ENCODE peak calls at places on chromosomes 12 and 14, in nine cellular contexts. One of them, this sample, is unnamed.

GRCh38 chr12:25455696-25456095 is 97.4 kb downstream of the LMNTD1 start:
- DNase-seq in NB4: no peak
- DNase-seq in cardiac fibroblast: no peak
- DNase-seq in astrocyte: peak
- DNase-seq in CD4-positive, alpha-beta T cell: no peak
- DNase-seq in PC-9: no peak
- DNase-seq in endodermal cell: no peak
- DNase-seq in endothelial cell: no peak
- DNase-seq in sigmoid colon: no peak
- DNase-seq in this sample: no peak

GRCh38 chr12:120725151-120725658 is 421 bp upstream of the ACADS start:
- DNase-seq in endodermal cell: no peak
- DNase-seq in sigmoid colon: no peak
- DNase-seq in endothelial cell: no peak
- DNase-seq in cardiac fibroblast: no peak
- DNase-seq in CD4-positive, alpha-beta T cell: no peak
- DNase-seq in PC-9: no peak
- DNase-seq in NB4: no peak
- DNase-seq in astrocyte: no peak
- DNase-seq in this sample: no peak

GRCh38 chr12:113955109-113955970 is 10.8 kb downstream of the RBM19 start:
- DNase-seq in endothelial cell: peak
- DNase-seq in endodermal cell: peak
- DNase-seq in NB4: peak
- DNase-seq in astrocyte: no peak
- DNase-seq in CD4-positive, alpha-beta T cell: no peak
- DNase-seq in sigmoid colon: no peak
- DNase-seq in PC-9: no peak
- DNase-seq in cardiac fibroblast: peak
- DNase-seq in this sample: peak

GRCh38 chr12:6925543-6926279 is 2.0 kb upstream of the ATN1 start:
- DNase-seq in NB4: no peak
- DNase-seq in astrocyte: peak
- DNase-seq in endodermal cell: peak
- DNase-seq in endothelial cell: peak
- DNase-seq in sigmoid colon: peak
- DNase-seq in CD4-positive, alpha-beta T cell: no peak
- DNase-seq in cardiac fibroblast: peak
- DNase-seq in PC-9: peak
- DNase-seq in this sample: peak

GRCh38 chr14:99674776-99675175 is 9.3 kb upstream of the CYP46A1 start:
- DNase-seq in NB4: no peak
- DNase-seq in sigmoid colon: no peak
- DNase-seq in cardiac fibroblast: no peak
- DNase-seq in endothelial cell: no peak
- DNase-seq in endodermal cell: no peak
- DNase-seq in astrocyte: no peak
- DNase-seq in CD4-positive, alpha-beta T cell: no peak
- DNase-seq in PC-9: no peak
- DNase-seq in this sample: no peak

GRCh38 chr12:100544165-100544564 is 29.3 kb upstream of the GAS2L3 start:
- DNase-seq in PC-9: no peak
- DNase-seq in endothelial cell: no peak
- DNase-seq in sigmoid colon: no peak
- DNase-seq in astrocyte: no peak
- DNase-seq in cardiac fibroblast: no peak
- DNase-seq in NB4: no peak
- DNase-seq in endodermal cell: no peak
- DNase-seq in CD4-positive, alpha-beta T cell: no peak
- DNase-seq in this sample: peak

GRCh38 chr12:10211101-10211974 is 1.3 kb upstream of the GABARAPL1 start:
- DNase-seq in PC-9: no peak
- DNase-seq in astrocyte: no peak
- DNase-seq in endodermal cell: no peak
- DNase-seq in CD4-positive, alpha-beta T cell: no peak
- DNase-seq in NB4: no peak
- DNase-seq in endothelial cell: no peak
- DNase-seq in sigmoid colon: peak
- DNase-seq in cardiac fibroblast: no peak
- DNase-seq in this sample: no peak

GRCh38 chr12:53082637-53083036 is 3.4 kb upstream of the SPRYD3 start:
- DNase-seq in astrocyte: no peak
- DNase-seq in endodermal cell: no peak
- DNase-seq in CD4-positive, alpha-beta T cell: no peak
- DNase-seq in sigmoid colon: no peak
- DNase-seq in PC-9: no peak
- DNase-seq in endothelial cell: no peak
- DNase-seq in cardiac fibroblast: no peak
- DNase-seq in NB4: no peak
- DNase-seq in this sample: no peak

GRCh38 chr14:75254901-75255300 is 23.7 kb upstream of the FOS start:
- DNase-seq in sigmoid colon: no peak
- DNase-seq in NB4: no peak
- DNase-seq in cardiac fibroblast: no peak
- DNase-seq in astrocyte: no peak
- DNase-seq in endothelial cell: no peak
- DNase-seq in PC-9: peak
- DNase-seq in endodermal cell: no peak
- DNase-seq in CD4-positive, alpha-beta T cell: no peak
- DNase-seq in this sample: peak

GRCh38 chr14:100165376-100165775 is 5.9 kb upstream of the DEGS2 start:
- DNase-seq in cardiac fibroblast: no peak
- DNase-seq in endothelial cell: no peak
- DNase-seq in astrocyte: no peak
- DNase-seq in NB4: no peak
- DNase-seq in PC-9: no peak
- DNase-seq in endodermal cell: peak
- DNase-seq in sigmoid colon: no peak
- DNase-seq in CD4-positive, alpha-beta T cell: no peak
- DNase-seq in this sample: no peak

GRCh38 chr14:30234966-30235365 is 307.3 kb upstream of the PRKD1 start:
- DNase-seq in sigmoid colon: no peak
- DNase-seq in CD4-positive, alpha-beta T cell: no peak
- DNase-seq in endothelial cell: no peak
- DNase-seq in astrocyte: peak
- DNase-seq in cardiac fibroblast: no peak
- DNase-seq in endodermal cell: no peak
- DNase-seq in NB4: no peak
- DNase-seq in PC-9: no peak
- DNase-seq in this sample: no peak

GRCh38 chr14:96901227-96901626 is 104.0 kb downstream of the VRK1 start:
- DNase-seq in endodermal cell: no peak
- DNase-seq in astrocyte: no peak
- DNase-seq in PC-9: no peak
- DNase-seq in NB4: no peak
- DNase-seq in CD4-positive, alpha-beta T cell: no peak
- DNase-seq in sigmoid colon: no peak
- DNase-seq in cardiac fibroblast: no peak
- DNase-seq in endothelial cell: no peak
- DNase-seq in this sample: no peak

GRCh38 chr12:63955831-63956685 is 111.6 kb downstream of the SRGAP1 start:
- DNase-seq in PC-9: no peak
- DNase-seq in astrocyte: no peak
- DNase-seq in cardiac fibroblast: peak
- DNase-seq in sigmoid colon: peak
- DNase-seq in endodermal cell: no peak
- DNase-seq in endothelial cell: no peak
- DNase-seq in NB4: peak
- DNase-seq in CD4-positive, alpha-beta T cell: no peak
- DNase-seq in this sample: peak

GRCh38 chr14:35682802-35683201 is 126.3 kb downstream of the RALGAPA1 start:
- DNase-seq in endothelial cell: no peak
- DNase-seq in astrocyte: peak
- DNase-seq in PC-9: no peak
- DNase-seq in endodermal cell: no peak
- DNase-seq in sigmoid colon: no peak
- DNase-seq in NB4: no peak
- DNase-seq in CD4-positive, alpha-beta T cell: no peak
- DNase-seq in cardiac fibroblast: no peak
- DNase-seq in this sample: no peak

GRCh38 chr14:90191585-90191984 is 64.8 kb upstream of the PSMC1 start:
- DNase-seq in PC-9: no peak
- DNase-seq in astrocyte: no peak
- DNase-seq in sigmoid colon: no peak
- DNase-seq in CD4-positive, alpha-beta T cell: no peak
- DNase-seq in NB4: no peak
- DNase-seq in endothelial cell: no peak
- DNase-seq in endodermal cell: no peak
- DNase-seq in cardiac fibroblast: no peak
- DNase-seq in this sample: no peak

GRCh38 chr14:90194706-90195105 is 61.6 kb upstream of the PSMC1 start:
- DNase-seq in PC-9: no peak
- DNase-seq in astrocyte: no peak
- DNase-seq in NB4: peak
- DNase-seq in cardiac fibroblast: no peak
- DNase-seq in CD4-positive, alpha-beta T cell: no peak
- DNase-seq in endodermal cell: no peak
- DNase-seq in endothelial cell: no peak
- DNase-seq in sigmoid colon: no peak
- DNase-seq in this sample: peak

GRCh38 chr14:90191154-90191553 is 65.2 kb upstream of the PSMC1 start:
- DNase-seq in NB4: no peak
- DNase-seq in endodermal cell: no peak
- DNase-seq in astrocyte: no peak
- DNase-seq in CD4-positive, alpha-beta T cell: no peak
- DNase-seq in sigmoid colon: no peak
- DNase-seq in cardiac fibroblast: no peak
- DNase-seq in PC-9: no peak
- DNase-seq in endothelial cell: no peak
- DNase-seq in this sample: no peak

GRCh38 chr14:90198541-90198940 is 57.8 kb upstream of the PSMC1 start:
- DNase-seq in sigmoid colon: no peak
- DNase-seq in CD4-positive, alpha-beta T cell: no peak
- DNase-seq in endodermal cell: no peak
- DNase-seq in cardiac fibroblast: no peak
- DNase-seq in astrocyte: no peak
- DNase-seq in endothelial cell: no peak
- DNase-seq in NB4: peak
- DNase-seq in PC-9: no peak
- DNase-seq in this sample: no peak

GRCh38 chr14:90193925-90194324 is 62.4 kb upstream of the PSMC1 start:
- DNase-seq in cardiac fibroblast: no peak
- DNase-seq in sigmoid colon: no peak
- DNase-seq in astrocyte: no peak
- DNase-seq in CD4-positive, alpha-beta T cell: no peak
- DNase-seq in endodermal cell: peak
- DNase-seq in NB4: peak
- DNase-seq in PC-9: no peak
- DNase-seq in endothelial cell: peak
- DNase-seq in this sample: peak
- TF ChIP-seq CTCF in cardiac fibroblast: peak
- TF ChIP-seq CTCF in sigmoid colon: no peak
- TF ChIP-seq CTCF in astrocyte: no peak
- TF ChIP-seq CTCF in CD4-positive, alpha-beta T cell: peak
- TF ChIP-seq CTCF in endodermal cell: peak
- TF ChIP-seq CTCF in NB4: peak
- TF ChIP-seq CTCF in PC-9: peak
- TF ChIP-seq CTCF in endothelial cell: no peak
- TF ChIP-seq CTCF in this sample: peak

DNA sequence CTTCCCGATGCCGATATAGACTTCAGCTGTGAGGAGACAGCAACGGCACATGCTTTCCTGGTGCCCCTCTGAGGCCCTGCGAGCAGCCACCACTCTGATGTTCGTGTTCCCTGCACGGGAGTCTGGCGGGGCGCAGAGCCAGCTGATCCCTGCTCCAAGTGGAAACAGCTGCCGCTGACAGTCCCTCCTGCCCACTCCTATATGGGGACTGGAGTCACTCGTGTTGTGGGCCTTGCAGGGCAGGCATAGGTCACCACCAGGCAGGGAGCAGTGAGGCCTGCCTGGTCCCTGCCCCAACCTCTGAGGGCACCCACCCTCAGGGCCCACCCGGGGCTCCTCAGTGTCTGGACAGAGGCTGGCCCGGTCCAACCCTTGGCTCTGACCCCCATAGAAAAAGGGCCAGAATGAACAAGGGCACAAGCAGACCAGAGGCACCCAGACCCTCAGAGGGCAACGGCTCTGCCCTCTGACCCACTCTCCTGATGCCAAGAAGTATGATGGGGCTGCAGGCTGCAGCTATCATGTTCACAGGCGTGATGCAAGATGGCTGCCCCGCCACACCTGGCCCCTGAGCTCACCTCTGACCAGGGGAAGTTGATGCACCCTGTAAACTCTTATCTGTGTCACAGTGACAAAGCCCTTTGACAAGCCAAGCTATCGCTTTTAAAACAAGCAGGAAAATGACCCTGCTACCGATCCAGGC is 181.6 kb downstream of the CALM1 start:
- DNase-seq in sigmoid colon: no peak
- DNase-seq in endodermal cell: no peak
- DNase-seq in NB4: no peak
- DNase-seq in astrocyte: no peak
- DNase-seq in PC-9: no peak
- DNase-seq in CD4-positive, alpha-beta T cell: no peak
- DNase-seq in cardiac fibroblast: no peak
- DNase-seq in endothelial cell: no peak
- DNase-seq in this sample: no peak
- TF ChIP-seq CTCF in sigmoid colon: no peak
- TF ChIP-seq CTCF in endodermal cell: no peak
- TF ChIP-seq CTCF in NB4: no peak
- TF ChIP-seq CTCF in astrocyte: no peak
- TF ChIP-seq CTCF in PC-9: no peak
- TF ChIP-seq CTCF in CD4-positive, alpha-beta T cell: no peak
- TF ChIP-seq CTCF in cardiac fibroblast: no peak
- TF ChIP-seq CTCF in endothelial cell: no peak
- TF ChIP-seq CTCF in this sample: no peak

GRCh38 chr14:36747411-36748184 is 85.9 kb downstream of the PAX9 start:
- DNase-seq in NB4: peak
- DNase-seq in CD4-positive, alpha-beta T cell: no peak
- DNase-seq in endothelial cell: no peak
- DNase-seq in astrocyte: no peak
- DNase-seq in PC-9: no peak
- DNase-seq in sigmoid colon: no peak
- DNase-seq in endodermal cell: peak
- DNase-seq in cardiac fibroblast: no peak
- DNase-seq in this sample: peak
- TF ChIP-seq CTCF in NB4: peak
- TF ChIP-seq CTCF in CD4-positive, alpha-beta T cell: no peak
- TF ChIP-seq CTCF in endothelial cell: peak
- TF ChIP-seq CTCF in astrocyte: peak
- TF ChIP-seq CTCF in PC-9: peak
- TF ChIP-seq CTCF in sigmoid colon: no peak
- TF ChIP-seq CTCF in endodermal cell: peak
- TF ChIP-seq CTCF in cardiac fibroblast: peak
- TF ChIP-seq CTCF in this sample: peak

DNA sequence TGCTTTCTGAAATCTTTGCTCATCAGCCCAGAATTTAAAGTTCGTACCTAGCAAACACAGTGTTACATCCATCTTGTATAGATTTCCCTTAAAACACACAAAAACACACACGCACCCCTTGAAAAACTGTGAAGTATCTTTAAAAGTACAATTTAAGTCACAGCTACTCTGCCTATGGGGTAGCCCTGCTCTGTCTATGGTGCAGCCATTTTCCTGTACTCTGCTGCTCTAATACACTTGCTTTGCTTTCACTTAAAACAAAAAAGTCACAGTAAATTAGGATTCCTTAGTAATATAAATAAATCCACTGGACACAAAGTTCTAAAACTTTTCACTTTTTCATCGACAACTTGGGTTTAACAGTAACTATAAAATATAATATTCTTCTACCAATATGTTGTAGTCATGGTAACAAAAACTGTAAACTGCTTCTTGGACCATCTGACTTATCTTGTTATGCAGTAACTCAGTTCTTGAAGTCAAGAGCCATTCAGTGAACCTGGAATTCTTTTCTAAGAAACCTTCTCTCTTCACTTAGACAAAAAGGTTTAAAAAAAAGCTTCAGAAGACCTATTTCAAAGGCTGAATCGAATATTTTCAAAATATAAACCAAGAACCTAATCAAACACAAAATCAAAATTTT is 63.5 kb downstream of the MED13L start:
- DNase-seq in endodermal cell: no peak
- DNase-seq in CD4-positive, alpha-beta T cell: no peak
- DNase-seq in sigmoid colon: no peak
- DNase-seq in PC-9: no peak
- DNase-seq in NB4: no peak
- DNase-seq in endothelial cell: no peak
- DNase-seq in cardiac fibroblast: no peak
- DNase-seq in astrocyte: no peak
- DNase-seq in this sample: no peak
- TF ChIP-seq CTCF in endodermal cell: no peak
- TF ChIP-seq CTCF in CD4-positive, alpha-beta T cell: no peak
- TF ChIP-seq CTCF in sigmoid colon: no peak
- TF ChIP-seq CTCF in PC-9: no peak
- TF ChIP-seq CTCF in NB4: no peak
- TF ChIP-seq CTCF in endothelial cell: no peak
- TF ChIP-seq CTCF in cardiac fibroblast: no peak
- TF ChIP-seq CTCF in astrocyte: no peak
- TF ChIP-seq CTCF in this sample: no peak

This sample was measured in MCF 10A.